ENCODE peak calls at places on chromosome 14, in ten cellular contexts. O is cardiac fibroblast, N is AG09309, Y is heart right ventricle, U is left lung, C is AG04450, Q is nephron progenitor cell, E is choroid plexus epithelial cell, H is GM20000, A is GM13977. Z is an unnamed sample.

GRCh38 chr14:106538193-106538592 is 1011.8 kb downstream of the TMEM121 start:
- DNase-seq in C (no peak), H (no peak), O (no peak), U (no peak), Q (no peak), N (no peak), Y (no peak), A (no peak), E (no peak), Z (no peak)

GRCh38 chr14:85129907-85130306 is 400.0 kb upstream of the FLRT2 start:
- DNase-seq in C (no peak), H (no peak), E (no peak), Q (no peak), N (no peak), Y (no peak), U (no peak), O (no peak), A (no peak), Z (no peak)

GRCh38 chr14:90132821-90133570 is 71.2 kb downstream of the KCNK13 start:
- DNase-seq in N (no peak), U (no peak), E (peak), C (no peak), Y (no peak), A (no peak), O (peak), H (no peak), Q (no peak), Z (no peak)

GRCh38 chr14:52797653-52798052 is 6.2 kb upstream of the GNPNAT1 start:
- DNase-seq in O (no peak), E (no peak), Q (no peak), U (no peak), H (no peak), C (no peak), N (no peak), Y (no peak), A (no peak), Z (no peak)

GRCh38 chr14:39276005-39276404 is 42.3 kb downstream of the MIA2 start:
- DNase-seq in E (no peak), H (no peak), Y (no peak), Q (no peak), N (no peak), A (no peak), O (no peak), U (no peak), C (no peak), Z (no peak)

GRCh38 chr14:33714527-33715222 is 236.2 kb downstream of the EGLN3 start:
- DNase-seq in Y (no peak), O (peak), A (no peak), E (no peak), N (no peak), U (no peak), C (no peak), Q (no peak), H (no peak), Z (no peak)

GRCh38 chr14:21874946-21875345 is 201.3 kb upstream of the OR4E1 start:
- DNase-seq in Q (no peak), Y (no peak), O (no peak), U (no peak), E (no peak), C (no peak), H (no peak), A (no peak), N (no peak), Z (no peak)

GRCh38 chr14:79822034-79822433 is 389.3 kb downstream of the DIO2 start:
- DNase-seq in N (no peak), Y (no peak), A (no peak), E (no peak), U (no peak), C (no peak), H (no peak), O (no peak), Q (no peak), Z (no peak)

GRCh38 chr14:94601961-94602391 is 10.2 kb upstream of the SERPINA3 start:
- DNase-seq in U (peak), Y (peak), H (no peak), O (peak), C (peak), E (peak), N (peak), A (no peak), Q (no peak), Z (no peak)

GRCh38 chr14:24259282-24260025 is 3.5 kb downstream of the TGM1 start:
- DNase-seq in N (no peak), O (peak), U (peak), Y (no peak), A (no peak), C (no peak), E (peak), Q (no peak), H (no peak), Z (no peak)

GRCh38 chr14:89349196-89350008 is 67.6 kb downstream of the FOXN3 start:
- DNase-seq in C (no peak), A (no peak), N (no peak), U (no peak), O (peak), H (no peak), Y (no peak), E (peak), Q (peak), Z (no peak)

GRCh38 chr14:69226178-69226577 is 33.8 kb upstream of the GALNT16 start:
- DNase-seq in O (peak), Y (peak), U (no peak), H (no peak), C (no peak), Q (no peak), E (no peak), A (no peak), N (no peak), Z (no peak)

GRCh38 chr14:61940669-61941420 is 178.6 kb downstream of the SNAPC1 start:
- DNase-seq in U (no peak), A (no peak), O (no peak), Q (peak), E (no peak), H (no peak), Y (no peak), C (no peak), N (no peak), Z (no peak)

GRCh38 chr14:31902002-31902401 is 175.1 kb upstream of the ARHGAP5 start:
- DNase-seq in Y (no peak), N (no peak), U (no peak), E (no peak), C (no peak), O (no peak), H (no peak), A (no peak), Q (no peak), Z (no peak)

GRCh38 chr14:92465353-92466067 is 48.1 kb upstream of the RIN3 start:
- DNase-seq in E (no peak), H (no peak), Q (no peak), A (no peak), N (no peak), C (no peak), Y (no peak), O (no peak), U (no peak), Z (no peak)

GRCh38 chr14:90450667-90451066 is 53.8 kb downstream of the CALM1 start:
- DNase-seq in Q (no peak), H (no peak), U (no peak), N (no peak), E (no peak), A (no peak), Y (no peak), O (no peak), C (no peak), Z (no peak)

GRCh38 chr14:21089877-21090193 is 8.6 kb downstream of the ZNF219 start:
- DNase-seq in O (no peak), N (no peak), Y (no peak), A (no peak), Q (no peak), H (no peak), U (no peak), C (no peak), E (no peak), Z (no peak)

GRCh38 chr14:30985796-30986195 is 39.7 kb upstream of the AP4S1 start:
- DNase-seq in Y (no peak), H (no peak), Q (no peak), O (no peak), E (no peak), N (no peak), C (no peak), A (no peak), U (no peak), Z (no peak)

GRCh38 chr14:93039649-93040315 is 75.9 kb downstream of the ITPK1 start:
- DNase-seq in C (no peak), U (no peak), E (no peak), Q (no peak), N (no peak), H (no peak), Y (no peak), O (no peak), A (no peak), Z (no peak)

GRCh38 chr14:47919994-47920393 is 244.6 kb upstream of the MDGA2 start:
- DNase-seq in H (no peak), U (no peak), Q (peak), A (no peak), O (no peak), C (no peak), N (no peak), Y (no peak), E (no peak), Z (no peak)

GRCh38 chr14:71645656-71646055 is 286.6 kb upstream of the RGS6 start:
- DNase-seq in E (peak), C (no peak), Y (no peak), H (no peak), U (no peak), A (no peak), N (peak), Q (no peak), O (peak), Z (no peak)

GRCh38 chr14:83734431-83734830 is 1795.5 kb upstream of the FLRT2 start:
- DNase-seq in A (no peak), H (no peak), N (no peak), Y (no peak), Q (no peak), U (no peak), C (no peak), O (no peak), E (no peak), Z (no peak)

GRCh38 chr14:22131749-22132476 is 457.1 kb downstream of the DAD1 start:
- DNase-seq in Y (no peak), U (no peak), C (no peak), A (no peak), Q (peak), O (no peak), E (peak), N (no peak), H (no peak), Z (no peak)

GRCh38 chr14:50023671-50024490 is 92.5 kb downstream of the VCPKMT start:
- DNase-seq in E (peak), U (no peak), Q (no peak), O (peak), Y (no peak), N (peak), A (no peak), H (no peak), C (no peak), Z (no peak)

GRCh38 chr14:54562334-54562733 is 4.6 kb upstream of the SAMD4A start:
- DNase-seq in N (no peak), C (no peak), Q (no peak), E (no peak), H (no peak), U (no peak), O (peak), A (no peak), Y (no peak), Z (no peak)

GRCh38 chr14:69553221-69553620 is 21.4 kb downstream of the CCDC177 start:
- DNase-seq in U (peak), N (peak), C (peak), H (no peak), E (peak), O (peak), A (no peak), Q (no peak), Y (no peak), Z (no peak)

GRCh38 chr14:34713681-34714319 is 593 bp downstream of the CFL2 start:
- DNase-seq in U (peak), Q (no peak), C (no peak), N (no peak), O (peak), E (peak), H (peak), Y (peak), A (peak), Z (peak)

GRCh38 chr14:60722836-60723217 is 1.3 kb downstream of the SIX4 start:
- DNase-seq in O (peak), U (peak), N (no peak), C (no peak), A (no peak), Y (no peak), H (peak), E (peak), Q (peak), Z (peak)

GRCh38 chr14:65879218-65880009 is 466.9 kb downstream of the FUT8 start:
- DNase-seq in Q (no peak), U (no peak), N (peak), O (peak), Y (no peak), H (no peak), E (peak), C (peak), A (no peak), Z (no peak)

GRCh38 chr14:54735424-54735823 is 167.2 kb downstream of the GCH1 start:
- DNase-seq in A (no peak), H (no peak), C (no peak), U (no peak), N (no peak), O (no peak), E (no peak), Q (no peak), Y (no peak), Z (no peak)

GRCh38 chr14:91364524-91365270 is 52.9 kb downstream of the CCDC88C start:
- DNase-seq in U (no peak), E (no peak), H (no peak), O (no peak), A (no peak), Q (no peak), N (no peak), C (no peak), Y (no peak), Z (no peak)

GRCh38 chr14:20873370-20874177 is 17.6 kb upstream of the RNASE3 start:
- DNase-seq in H (peak), Y (peak), Q (peak), N (no peak), C (no peak), U (peak), O (peak), E (peak), A (peak), Z (peak)

GRCh38 chr14:31921251-31921650 is 155.9 kb upstream of the ARHGAP5 start:
- DNase-seq in U (no peak), Y (no peak), E (no peak), Q (no peak), A (no peak), N (no peak), C (no peak), H (no peak), O (no peak), Z (no peak)

GRCh38 chr14:81384900-81385299 is 15.2 kb downstream of the STON2 start:
- DNase-seq in E (peak), H (no peak), N (no peak), Q (no peak), O (no peak), C (no peak), Y (no peak), A (no peak), U (no peak), Z (no peak)

GRCh38 chr14:22394616-22395015 is 194.4 kb downstream of the DAD1 start:
- DNase-seq in H (no peak), N (no peak), Q (no peak), E (no peak), Y (no peak), O (no peak), U (no peak), C (no peak), A (no peak), Z (no peak)

GRCh38 chr14:58898655-58899316 is 261.0 kb downstream of the DACT1 start:
- DNase-seq in U (no peak), N (peak), Y (no peak), H (no peak), Q (no peak), E (peak), O (peak), A (no peak), C (peak), Z (no peak)

GRCh38 chr14:56490379-56490778 is 89.2 kb upstream of the TMEM260 start:
- DNase-seq in U (no peak), A (no peak), O (peak), Y (no peak), C (no peak), N (no peak), E (peak), Q (no peak), H (peak), Z (no peak)
- TF ChIP-seq CTCF in U (peak), A (peak), O (peak), Y (peak), C (peak), N (peak), E (peak), Q (peak), H (no peak), Z (peak)

GRCh38 chr14:74207943-74208342 is 31.3 kb upstream of the VSX2 start:
- DNase-seq in C (no peak), Y (no peak), E (no peak), H (no peak), O (no peak), A (no peak), N (no peak), Q (no peak), U (no peak), Z (no peak)
- TF ChIP-seq CTCF in C (peak), Y (no peak), E (peak), H (no peak), O (peak), A (peak), N (no peak), Q (no peak), U (no peak), Z (no peak)

GRCh38 chr14:96754162-96754844 is 42.9 kb upstream of the VRK1 start:
- DNase-seq in U (no peak), H (no peak), N (no peak), A (no peak), E (no peak), Q (no peak), C (no peak), Y (no peak), O (peak), Z (no peak)

GRCh38 chr14:96752594-96752993 is 44.6 kb upstream of the VRK1 start:
- DNase-seq in Y (no peak), H (no peak), Q (no peak), O (peak), C (no peak), E (peak), N (no peak), A (no peak), U (no peak), Z (no peak)

GRCh38 chr14:96756745-96757144 is 40.4 kb upstream of the VRK1 start:
- DNase-seq in N (no peak), U (no peak), H (no peak), A (no peak), Q (no peak), Y (no peak), E (no peak), O (no peak), C (no peak), Z (no peak)

GRCh38 chr14:96757456-96757855 is 39.7 kb upstream of the VRK1 start:
- DNase-seq in C (no peak), A (no peak), Y (no peak), E (no peak), O (no peak), N (no peak), U (no peak), H (no peak), Q (no peak), Z (no peak)

DNA sequence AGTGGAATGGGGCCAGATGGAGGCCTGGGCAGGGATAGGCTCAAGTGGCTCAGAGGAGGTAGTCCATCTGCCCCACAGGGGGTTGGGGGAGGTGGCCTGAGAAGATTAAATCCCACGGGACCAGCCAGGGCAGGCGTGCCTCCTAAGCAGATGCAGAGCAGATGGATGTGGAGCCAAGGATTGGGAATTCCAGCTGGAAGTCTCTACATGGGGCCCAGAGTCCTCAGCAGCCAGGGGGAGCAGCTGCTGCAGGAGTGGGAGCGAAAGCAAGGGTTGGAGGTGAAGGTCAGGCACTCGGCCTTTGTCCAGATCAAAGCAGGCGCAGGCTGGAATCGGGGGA is 42.4 kb upstream of the VRK1 start:
- DNase-seq in A (no peak), O (no peak), U (no peak), C (no peak), E (no peak), Y (no peak), H (no peak), Q (no peak), N (no peak), Z (no peak)
- TF ChIP-seq CTCF in A (no peak), O (no peak), U (no peak), C (no peak), E (no peak), Y (no peak), H (no peak), Q (no peak), N (no peak), Z (no peak)

DNA sequence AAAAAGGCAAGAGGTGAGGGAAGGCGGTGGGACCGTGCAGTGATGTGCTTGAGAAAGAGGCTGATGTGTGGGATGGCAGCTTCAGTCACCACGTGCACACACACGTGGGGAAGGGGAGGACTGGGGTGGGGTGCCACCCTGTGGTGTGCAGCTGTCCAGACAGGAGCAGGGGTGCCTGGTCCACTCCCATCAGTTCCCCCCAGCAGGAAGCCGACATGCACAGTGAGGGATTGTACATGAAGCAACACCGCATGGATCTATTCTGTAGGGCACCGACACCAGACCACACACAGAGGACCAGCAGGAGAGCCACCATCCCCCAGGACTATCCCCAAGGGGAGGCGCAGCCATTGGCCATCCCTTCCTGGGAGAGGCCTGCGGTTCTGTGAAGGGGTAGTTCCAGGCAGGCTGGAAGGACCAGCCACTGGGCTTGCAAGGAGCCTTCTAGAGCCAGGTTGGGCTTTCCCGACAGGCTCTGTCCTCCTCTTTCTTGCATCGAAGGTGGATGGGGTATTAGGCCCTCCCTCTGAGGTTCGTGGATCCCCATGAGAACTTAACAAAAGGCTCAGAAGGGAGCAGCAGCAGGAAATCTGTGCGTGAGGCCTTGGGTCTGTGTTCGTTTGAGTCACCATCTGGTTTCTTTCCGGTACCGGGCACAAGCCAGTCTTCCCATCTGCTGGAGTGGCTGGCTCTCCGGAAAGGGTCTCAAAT is 59.7 kb downstream of the PLEKHG3 start:
- DNase-seq in C (no peak), A (no peak), E (peak), Q (no peak), U (peak), O (peak), N (peak), Y (no peak), H (no peak), Z (no peak)
- TF ChIP-seq CTCF in C (peak), A (no peak), E (peak), Q (no peak), U (no peak), O (no peak), N (no peak), Y (peak), H (no peak), Z (no peak)

GRCh38 chr14:25381498-25381897 is 331.6 kb upstream of the STXBP6 start:
- DNase-seq in O (no peak), Q (no peak), Y (no peak), A (no peak), E (no peak), N (no peak), U (no peak), C (no peak), H (no peak), Z (no peak)
- TF ChIP-seq CTCF in O (no peak), Q (peak), Y (no peak), A (peak), E (no peak), N (peak), U (no peak), C (no peak), H (no peak), Z (no peak)

GRCh38 chr14:76514599-76514998 is 138.7 kb downstream of the ESRRB start:
- DNase-seq in Q (no peak), A (peak), O (peak), N (no peak), H (peak), E (peak), Y (no peak), C (no peak), U (no peak), Z (peak)

GRCh38 chr14:76510255-76510654 is 134.3 kb downstream of the ESRRB start:
- DNase-seq in A (no peak), N (no peak), C (no peak), U (no peak), Y (no peak), H (no peak), E (no peak), O (no peak), Q (no peak), Z (no peak)

DNA sequence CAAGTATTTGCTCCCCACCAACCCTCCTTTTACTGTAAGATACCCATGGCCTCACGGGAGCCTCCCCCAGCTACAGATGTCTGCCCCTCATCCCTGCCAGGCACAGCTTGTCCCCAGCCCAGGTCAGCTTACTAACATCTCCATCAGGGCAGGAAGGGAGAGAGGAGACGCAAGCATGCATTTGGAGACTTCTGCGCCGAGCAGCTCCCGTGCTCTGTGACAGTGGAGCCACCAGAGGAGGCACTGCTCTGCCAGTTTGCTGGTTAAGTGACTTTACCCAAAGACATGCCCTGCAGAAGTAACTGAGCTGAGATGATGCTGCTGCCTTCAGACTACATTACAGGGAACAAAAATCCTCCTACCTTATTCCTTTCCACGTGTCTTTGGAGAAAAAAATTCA is 133.4 kb downstream of the ESRRB start:
- DNase-seq in H (no peak), C (no peak), Y (no peak), O (no peak), N (no peak), Q (no peak), U (no peak), A (no peak), E (no peak), Z (no peak)
- TF ChIP-seq CTCF in H (no peak), C (no peak), Y (no peak), O (no peak), N (no peak), Q (no peak), U (no peak), A (no peak), E (no peak), Z (no peak)

GRCh38 chr14:42110167-42110566 is 503.5 kb downstream of the LRFN5 start:
- DNase-seq in Q (no peak), N (peak), U (no peak), H (no peak), C (peak), Y (no peak), A (peak), E (peak), O (peak), Z (peak)
- TF ChIP-seq CTCF in Q (peak), N (peak), U (peak), H (peak), C (peak), Y (peak), A (peak), E (peak), O (peak), Z (peak)